ENCODE peak calls at places on chromosomes 2 and 18, in four cellular contexts. K is HS-27A, E is lung microvascular endothelial cell, I is NCI-H510A. D is an unnamed sample.

GRCh38 chr18:46481048-46481846 is 175.8 kb downstream of the LOXHD1 start:
- DNase-seq in K (peak; percentile 0), E (peak; percentile 71), I (no peak), D (peak; percentile 31)

GRCh38 chr2:20916604-20917286 is 93.8 kb upstream of the LDAH start:
- DNase-seq in K (peak; percentile 75), E (peak; percentile 33), I (no peak), D (no peak)

GRCh38 chr2:218400930-218401833 is 1.5 kb downstream of the CTDSP1 start:
- DNase-seq in K (no peak), E (no peak), I (no peak), D (no peak)

GRCh38 chr2:105950521-105951389 is 206.0 kb downstream of the NCK2 start:
- DNase-seq in K (no peak), E (no peak), I (no peak), D (no peak)

GRCh38 chr18:63648241-63648640 is 4.2 kb upstream of the SERPINB4 start:
- DNase-seq in K (no peak), E (no peak), I (no peak), D (no peak)

GRCh38 chr2:14288016-14288415 is 344.5 kb upstream of the LRATD1 start:
- DNase-seq in K (no peak), E (no peak), I (peak; percentile 71), D (no peak)

GRCh38 chr2:129756276-129756675 is 223.2 kb upstream of the RAB6C start:
- DNase-seq in K (no peak), E (no peak), I (no peak), D (no peak)

GRCh38 chr18:30163573-30163972 is 879.0 kb downstream of the DSC3 start:
- DNase-seq in K (no peak), E (no peak), I (no peak), D (no peak)

GRCh38 chr2:84999467-85000064 is 28.6 kb downstream of the KCMF1 start:
- DNase-seq in K (no peak), E (no peak), I (no peak), D (no peak)

GRCh38 chr18:57574866-57575265 is 11.6 kb downstream of the FECH start:
- DNase-seq in K (no peak), E (no peak), I (no peak), D (no peak)

GRCh38 chr2:46393352-46393820 is 86.0 kb upstream of the TMEM247 start:
- DNase-seq in K (no peak), E (no peak), I (no peak), D (no peak)

GRCh38 chr18:26086959-26087358 is 3.5 kb downstream of the SS18 start:
- DNase-seq in K (no peak), E (no peak), I (no peak), D (no peak)

GRCh38 chr2:55138546-55139288 is 88.5 kb upstream of the RTN4 start:
- DNase-seq in K (no peak), E (no peak), I (no peak), D (no peak)

GRCh38 chr2:53188846-53189245 is 578.8 kb upstream of the CHAC2 start:
- DNase-seq in K (no peak), E (no peak), I (no peak), D (no peak)

GRCh38 chr2:219851801-219852481 is 224.5 kb downstream of the SLC4A3 start:
- DNase-seq in K (no peak), E (no peak), I (no peak), D (no peak)

GRCh38 chr2:118049140-118050128 is 35.6 kb upstream of the CCDC93 start:
- DNase-seq in K (no peak), E (no peak), I (no peak), D (no peak)

GRCh38 chr18:12376034-12376717 is 851 bp downstream of the AFG3L2 start:
- DNase-seq in K (no peak), E (peak; percentile 51), I (no peak), D (peak; percentile 57)

GRCh38 chr18:50797147-50797546 is 22.7 kb downstream of the MRO start:
- DNase-seq in K (no peak), E (no peak), I (no peak), D (no peak)

GRCh38 chr18:56043691-56044090 is 455.7 kb upstream of the TCF4 start:
- DNase-seq in K (no peak), E (peak; percentile 78), I (no peak), D (no peak)

GRCh38 chr18:55406374-55407045 is 181.5 kb downstream of the TCF4 start:
- DNase-seq in K (no peak), E (no peak), I (peak; percentile 4), D (no peak)

GRCh38 chr2:237927135-237927534 is 39.7 kb upstream of the UBE2F start:
- DNase-seq in K (no peak), E (no peak), I (no peak), D (no peak)

GRCh38 chr2:51000849-51001617 is 30.9 kb downstream of the NRXN1 start:
- DNase-seq in K (no peak), E (no peak), I (no peak), D (no peak)

GRCh38 chr2:190417045-190417842 is 9.1 kb downstream of the MFSD6 start:
- DNase-seq in K (no peak), E (no peak), I (no peak), D (no peak)

GRCh38 chr18:74598350-74599001 is 806 bp downstream of the ZNF407 start:
- DNase-seq in K (no peak), E (peak; percentile 68), I (peak; percentile 82), D (peak; percentile 62)

GRCh38 chr2:150387586-150388288 is 99.7 kb downstream of the RND3 start:
- DNase-seq in K (no peak), E (no peak), I (no peak), D (no peak)

GRCh38 chr2:24304098-24304497 is 56.2 kb downstream of the ITSN2 start:
- DNase-seq in K (no peak), E (peak; percentile 94), I (peak; percentile 6), D (no peak)

GRCh38 chr18:25326231-25327042 is 25.5 kb downstream of the ZNF521 start:
- DNase-seq in K (no peak), E (no peak), I (no peak), D (no peak)

GRCh38 chr18:24546304-24546703 is 85.9 kb downstream of the HRH4 start:
- DNase-seq in K (no peak), E (no peak), I (no peak), D (no peak)

GRCh38 chr2:4053769-4054493 is 350.6 kb downstream of the DCDC2C start:
- DNase-seq in K (no peak), E (no peak), I (no peak), D (no peak)

GRCh38 chr2:68045337-68045736 is 17.5 kb downstream of the C1D start:
- DNase-seq in K (no peak), E (no peak), I (no peak), D (no peak)